ENCODE peak calls at places on chromosomes 5 and 9, in four cellular contexts. One of them, this sample, is unnamed. For H3K27me3, the result is how much of the 10 kb centered on the place peaks cover.

GRCh38 chr9:128553695-128554094 is 1.3 kb downstream of the SPTAN1 start:
- DNase-seq in GM23338: no peak
- DNase-seq in HCT116: no peak
- DNase-seq in ovary: no peak
- DNase-seq in this sample: no peak

GRCh38 chr5:58886315-58887207 is 303.7 kb downstream of the RAB3C start:
- DNase-seq in ovary: peak
- DNase-seq in HCT116: peak
- DNase-seq in GM23338: peak
- DNase-seq in this sample: peak

GRCh38 chr5:120361941-120362340 is 102.2 kb upstream of the PRR16 start:
- DNase-seq in HCT116: no peak
- DNase-seq in ovary: no peak
- DNase-seq in GM23338: no peak
- DNase-seq in this sample: no peak

GRCh38 chr9:128718047-128718446 is 5.9 kb downstream of the ZDHHC12 start:
- DNase-seq in HCT116: no peak
- DNase-seq in ovary: no peak
- DNase-seq in GM23338: no peak
- DNase-seq in this sample: no peak

GRCh38 chr5:127696688-127697087 is 6.5 kb upstream of the CCDC192 start:
- DNase-seq in GM23338: no peak
- DNase-seq in ovary: no peak
- DNase-seq in HCT116: no peak
- DNase-seq in this sample: no peak

GRCh38 chr5:146345240-146345577 is 6.6 kb downstream of the POU4F3 start:
- DNase-seq in HCT116: no peak
- DNase-seq in ovary: no peak
- DNase-seq in GM23338: no peak
- DNase-seq in this sample: no peak

GRCh38 chr9:80233102-80233843 is 661.5 kb downstream of the TLE4 start:
- DNase-seq in ovary: no peak
- DNase-seq in GM23338: no peak
- DNase-seq in HCT116: no peak
- DNase-seq in this sample: no peak

GRCh38 chr9:114460513-114461225 is 44.6 kb downstream of the WHRN start:
- DNase-seq in GM23338: no peak
- DNase-seq in ovary: no peak
- DNase-seq in HCT116: no peak
- DNase-seq in this sample: no peak

GRCh38 chr5:175484824-175485223 is 6.5 kb downstream of the SFXN1 start:
- DNase-seq in ovary: no peak
- DNase-seq in HCT116: no peak
- DNase-seq in GM23338: no peak
- DNase-seq in this sample: no peak

GRCh38 chr5:143008809-143009521 is 238.8 kb downstream of the ARHGAP26 start:
- DNase-seq in ovary: no peak
- DNase-seq in HCT116: peak
- DNase-seq in GM23338: no peak
- DNase-seq in this sample: no peak

GRCh38 chr5:1551913-1552312 is 28.2 kb upstream of the LPCAT1 start:
- DNase-seq in HCT116: no peak
- DNase-seq in GM23338: no peak
- DNase-seq in ovary: no peak
- DNase-seq in this sample: no peak

GRCh38 chr9:69299316-69299715 is 25.7 kb upstream of the ENTREP1 start:
- DNase-seq in GM23338: no peak
- DNase-seq in ovary: no peak
- DNase-seq in HCT116: no peak
- DNase-seq in this sample: no peak

GRCh38 chr9:96853711-96854072 is 622 bp downstream of the ZNF782 start:
- DNase-seq in GM23338: no peak
- DNase-seq in ovary: no peak
- DNase-seq in HCT116: no peak
- DNase-seq in this sample: no peak

GRCh38 chr5:14655146-14655741 is 9.3 kb upstream of the OTULIN start:
- DNase-seq in GM23338: no peak
- DNase-seq in HCT116: no peak
- DNase-seq in ovary: no peak
- DNase-seq in this sample: no peak

GRCh38 chr9:12778389-12778788 is 3.6 kb downstream of the LURAP1L start:
- DNase-seq in GM23338: no peak
- DNase-seq in HCT116: no peak
- DNase-seq in ovary: no peak
- DNase-seq in this sample: no peak

GRCh38 chr9:16771352-16771751 is 99.1 kb downstream of the BNC2 start:
- DNase-seq in GM23338: no peak
- DNase-seq in ovary: no peak
- DNase-seq in HCT116: no peak
- DNase-seq in this sample: no peak
- TF ChIP-seq CTCF in GM23338: no peak
- TF ChIP-seq CTCF in ovary: no peak
- TF ChIP-seq CTCF in HCT116: no peak
- TF ChIP-seq CTCF in this sample: no peak

DNA sequence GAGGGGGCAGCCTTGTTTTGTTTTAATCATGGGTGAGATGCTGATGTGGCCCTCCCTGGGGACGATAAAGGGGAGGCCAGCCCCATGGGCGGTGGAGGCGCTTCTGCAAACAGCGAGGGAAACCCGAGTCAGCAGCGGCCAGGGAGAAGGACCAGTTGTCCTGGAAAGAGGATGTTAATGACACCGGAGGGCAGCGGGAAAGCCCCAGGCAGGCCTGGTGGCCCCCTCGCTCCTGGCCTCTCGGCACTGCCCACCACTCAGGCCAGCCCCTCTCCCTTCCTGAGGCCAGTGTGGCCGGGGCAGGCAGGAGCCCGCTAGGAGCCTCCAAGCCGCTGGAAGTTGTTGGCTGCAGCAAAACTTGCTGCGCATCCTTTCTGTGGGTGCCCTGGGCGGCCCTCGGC is 36.7 kb downstream of the LMX1B start:
- DNase-seq in HCT116: no peak
- DNase-seq in ovary: no peak
- DNase-seq in GM23338: no peak
- DNase-seq in this sample: no peak
- H3K27me3 ChIP-seq in HCT116: under half
- H3K27me3 ChIP-seq in ovary: under half
- H3K27me3 ChIP-seq in GM23338: under half
- H3K27me3 ChIP-seq in this sample: under half

DNA sequence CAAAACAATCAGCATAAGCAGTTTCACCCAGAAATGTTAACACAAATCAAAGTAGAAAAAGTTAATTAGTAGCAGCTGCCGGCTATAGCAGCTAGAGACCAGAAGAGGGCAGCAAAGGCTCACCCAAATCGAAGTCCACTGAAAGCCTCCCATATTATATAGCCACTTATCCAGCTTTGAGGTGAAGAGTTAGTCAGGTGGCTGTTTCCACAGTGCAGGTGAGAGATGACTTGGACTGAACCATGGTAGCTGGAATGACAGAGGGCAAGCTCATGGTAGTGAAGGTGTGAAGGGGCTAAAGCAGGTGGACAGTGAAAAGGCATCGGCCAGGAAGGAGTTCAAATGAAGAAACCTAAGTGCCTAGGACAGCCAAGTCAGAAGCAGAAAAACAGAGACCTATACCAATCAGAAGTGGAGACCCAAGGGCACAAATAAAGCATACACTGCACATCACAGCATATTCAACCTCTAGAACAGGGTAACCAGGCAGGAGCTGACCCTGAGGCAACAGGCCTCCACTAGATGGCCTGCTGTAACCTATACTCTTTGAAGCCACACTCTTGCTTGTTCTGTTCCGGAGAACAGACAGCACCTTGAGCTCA is 7.2 kb upstream of the RNF38 start:
- DNase-seq in GM23338: peak
- DNase-seq in HCT116: peak
- DNase-seq in ovary: peak
- DNase-seq in this sample: peak
- TF ChIP-seq CTCF in GM23338: peak
- TF ChIP-seq CTCF in HCT116: peak
- TF ChIP-seq CTCF in ovary: peak
- TF ChIP-seq CTCF in this sample: peak

GRCh38 chr9:117413346-117414219 is 1.3 kb downstream of the ASTN2 start:
- DNase-seq in ovary: no peak
- DNase-seq in HCT116: no peak
- DNase-seq in GM23338: peak
- DNase-seq in this sample: peak

GRCh38 chr9:117414220-117414905 is 494 bp downstream of the ASTN2 start:
- DNase-seq in ovary: no peak
- DNase-seq in HCT116: no peak
- DNase-seq in GM23338: peak
- DNase-seq in this sample: no peak

GRCh38 chr9:117411547-117411946 is 3.3 kb downstream of the ASTN2 start:
- DNase-seq in HCT116: no peak
- DNase-seq in GM23338: peak
- DNase-seq in ovary: no peak
- DNase-seq in this sample: peak

GRCh38 chr9:117412841-117413240 is 2.0 kb downstream of the ASTN2 start:
- DNase-seq in GM23338: peak
- DNase-seq in HCT116: no peak
- DNase-seq in ovary: no peak
- DNase-seq in this sample: peak

GRCh38 chr9:117412006-117412715 is 2.7 kb downstream of the ASTN2 start:
- DNase-seq in HCT116: no peak
- DNase-seq in ovary: no peak
- DNase-seq in GM23338: peak
- DNase-seq in this sample: no peak
- H3K27me3 ChIP-seq in HCT116: under half
- H3K27me3 ChIP-seq in ovary: under half
- H3K27me3 ChIP-seq in GM23338: under half
- H3K27me3 ChIP-seq in this sample: under half

This sample was measured in dorsolateral prefrontal cortex.